ENCODE peak calls at places on chromosomes 1 and 21, in five cellular contexts. B is astrocyte of the spinal cord, L is progenitor cell of endocrine pancreas, H is mucosa of gallbladder, Z is T-cell. V is an unnamed sample.

GRCh38 chr1:33792216-33792615 is 71.7 kb upstream of the HMGB4 start:
- DNase-seq in H (no peak), Z (no peak), L (no peak), B (no peak), V (no peak)

GRCh38 chr1:41898191-41898713 is 20.5 kb downstream of the HIVEP3 start:
- DNase-seq in B (peak; percentile 34), L (no peak), H (peak; percentile 9), Z (peak; percentile 91), V (no peak)

GRCh38 chr1:22484741-22485140 is 33.1 kb downstream of the ZBTB40 start:
- DNase-seq in L (no peak), Z (no peak), B (no peak), H (no peak), V (no peak)

GRCh38 chr1:28921286-28921869 is 7.0 kb downstream of the EPB41 start:
- DNase-seq in B (no peak), L (no peak), H (no peak), Z (no peak), V (no peak)

GRCh38 chr21:35222541-35222941 is 173.4 kb upstream of the RUNX1 start:
- DNase-seq in H (no peak), L (no peak), Z (no peak), B (no peak), V (no peak)

GRCh38 chr1:93598396-93598795 is 83.2 kb downstream of the BCAR3 start:
- DNase-seq in L (no peak), H (no peak), Z (no peak), B (no peak), V (no peak)

GRCh38 chr1:201711101-201711597 is 117.8 kb upstream of the IPO9 start:
- DNase-seq in B (peak; percentile 49), Z (no peak), L (no peak), H (no peak), V (no peak)

GRCh38 chr1:94648225-94649007 is 106.9 kb upstream of the F3 start:
- DNase-seq in B (peak; percentile 96), L (no peak), H (peak; percentile 87), Z (no peak), V (no peak)

GRCh38 chr1:9275161-9275560 is 17.5 kb upstream of the SPSB1 start:
- DNase-seq in B (no peak), H (no peak), Z (no peak), L (no peak), V (no peak)

GRCh38 chr1:154575147-154575927 is 7.8 kb downstream of the CHRNB2 start:
- DNase-seq in L (no peak), H (no peak), Z (no peak), B (no peak), V (no peak)

V was measured in GM12891.